ENCODE peak calls at places on chromosomes 1 and 21, in eight cellular contexts. T is lower lobe of right lung, M is esophagus squamous epithelium, S is cardiac fibroblast, W is astrocyte, Q is tibial artery, C is GM23338, V is AG09309. I is an unnamed sample.

GRCh38 chr1:178093958-178094751 is at the start of gene RASAL2:
- DNase-seq in T (peak; percentile 77), M (no peak), S (peak; percentile 75), W (peak; percentile 34), Q (peak; percentile 83), C (peak; percentile 90), V (no peak), I (peak; percentile 59)

GRCh38 chr1:200925821-200926220 is 31.1 kb downstream of the INAVA start:
- DNase-seq in T (no peak), M (no peak), S (peak; percentile 27), W (peak; percentile 40), Q (no peak), C (no peak), V (no peak), I (peak; percentile 39)

GRCh38 chr1:201016211-201016651 is 7.3 kb downstream of the KIF21B start:
- DNase-seq in T (peak; percentile 48), M (no peak), S (peak; percentile 40), W (peak; percentile 29), Q (no peak), C (no peak), V (no peak), I (peak; percentile 45)

GRCh38 chr1:71796044-71796443 is 486.3 kb downstream of the NEGR1 start:
- DNase-seq in T (no peak), M (no peak), S (no peak), W (no peak), Q (no peak), C (peak; percentile 13), V (no peak), I (no peak)

GRCh38 chr1:184494929-184495328 is 108.1 kb downstream of the C1orf21 start:
- DNase-seq in T (no peak), M (no peak), S (no peak), W (no peak), Q (no peak), C (no peak), V (no peak), I (no peak)

GRCh38 chr1:155008015-155008941 is 5.7 kb downstream of the ZBTB7B start:
- DNase-seq in T (no peak), M (no peak), S (no peak), W (no peak), Q (no peak), C (peak; percentile 56), V (no peak), I (no peak)

GRCh38 chr1:46315669-46316403 is 12.3 kb downstream of the UQCRH start:
- DNase-seq in T (no peak), M (no peak), S (no peak), W (peak; percentile 52), Q (no peak), C (no peak), V (no peak), I (peak; percentile 46)

GRCh38 chr1:117537291-117537920 is 68.4 kb upstream of the TENT5C start:
- DNase-seq in T (peak; percentile 83), M (no peak), S (no peak), W (no peak), Q (no peak), C (peak; percentile 75), V (no peak), I (no peak)

GRCh38 chr1:23779826-23780371 is 1.7 kb downstream of the PITHD1 start:
- DNase-seq in T (no peak), M (no peak), S (no peak), W (peak; percentile 63), Q (no peak), C (no peak), V (no peak), I (peak; percentile 66)
- H3K4me3 ChIP-seq in T (no peak overlapping the region), M (no peak overlapping the region), S (no peak overlapping the region), W (peak overlapping the region; percentile 90), Q (no peak overlapping the region), C (peak overlapping the region; percentile 97), V (no peak overlapping the region), I (no peak overlapping the region)

GRCh38 chr1:245156736-245157505 is 2.1 kb downstream of the KIF26B start:
- DNase-seq in T (no peak), M (no peak), S (peak; percentile 42), W (peak; percentile 52), Q (no peak), C (peak; percentile 58), V (no peak), I (peak; percentile 64)
- TF ChIP-seq CTCF in T (no peak), M (no peak), S (no peak), W (no peak), Q (no peak), C (no peak), V (no peak), I (no peak)

GRCh38 chr1:99180343-99180808 is 83.9 kb upstream of the PLPPR4 start:
- DNase-seq in T (no peak), M (peak; percentile 7), S (peak; percentile 88), W (peak; percentile 67), Q (peak; percentile 67), C (peak; percentile 89), V (peak; percentile 35), I (peak; percentile 86)
- H3K4me3 ChIP-seq in T (no peak overlapping the region), M (no peak overlapping the region), S (no peak overlapping the region), W (no peak overlapping the region), Q (no peak overlapping the region), C (no peak overlapping the region), V (no peak overlapping the region), I (no peak overlapping the region)

GRCh38 chr1:27891196-27891889 is 19.0 kb downstream of the THEMIS2 start:
- DNase-seq in T (no peak), M (no peak), S (no peak), W (no peak), Q (no peak), C (no peak), V (no peak), I (no peak)
- TF ChIP-seq CTCF in T (peak; percentile 27), M (peak; percentile 7), S (no peak), W (no peak), Q (peak; percentile 20), C (no peak), V (no peak), I (no peak)

DNA sequence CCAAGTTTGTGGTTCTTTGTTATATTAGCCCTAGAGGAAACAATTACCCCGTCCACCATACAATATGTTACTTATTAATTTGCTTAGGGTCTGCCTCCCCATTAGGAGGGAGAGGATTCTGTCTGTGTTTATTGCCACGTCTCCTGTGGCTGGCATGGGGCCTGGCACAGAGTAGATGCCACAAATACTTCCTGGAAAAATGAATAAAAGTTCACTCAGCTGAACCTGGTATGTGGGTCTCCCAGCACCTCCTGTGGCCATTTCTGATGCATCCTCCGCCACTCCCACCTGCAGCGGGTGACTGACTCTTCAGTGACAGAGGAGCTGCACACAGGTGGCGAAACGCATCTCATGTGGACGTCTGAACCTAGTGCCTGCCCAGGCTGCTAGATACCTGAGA is 112.7 kb downstream of the CLIC6 start:
- DNase-seq in T (no peak), M (no peak), S (no peak), W (no peak), Q (no peak), C (no peak), V (no peak), I (no peak)
- H3K4me3 ChIP-seq in T (no peak overlapping the region), M (no peak overlapping the region), S (no peak overlapping the region), W (no peak overlapping the region), Q (no peak overlapping the region), C (no peak overlapping the region), V (no peak overlapping the region), I (no peak overlapping the region)

DNA sequence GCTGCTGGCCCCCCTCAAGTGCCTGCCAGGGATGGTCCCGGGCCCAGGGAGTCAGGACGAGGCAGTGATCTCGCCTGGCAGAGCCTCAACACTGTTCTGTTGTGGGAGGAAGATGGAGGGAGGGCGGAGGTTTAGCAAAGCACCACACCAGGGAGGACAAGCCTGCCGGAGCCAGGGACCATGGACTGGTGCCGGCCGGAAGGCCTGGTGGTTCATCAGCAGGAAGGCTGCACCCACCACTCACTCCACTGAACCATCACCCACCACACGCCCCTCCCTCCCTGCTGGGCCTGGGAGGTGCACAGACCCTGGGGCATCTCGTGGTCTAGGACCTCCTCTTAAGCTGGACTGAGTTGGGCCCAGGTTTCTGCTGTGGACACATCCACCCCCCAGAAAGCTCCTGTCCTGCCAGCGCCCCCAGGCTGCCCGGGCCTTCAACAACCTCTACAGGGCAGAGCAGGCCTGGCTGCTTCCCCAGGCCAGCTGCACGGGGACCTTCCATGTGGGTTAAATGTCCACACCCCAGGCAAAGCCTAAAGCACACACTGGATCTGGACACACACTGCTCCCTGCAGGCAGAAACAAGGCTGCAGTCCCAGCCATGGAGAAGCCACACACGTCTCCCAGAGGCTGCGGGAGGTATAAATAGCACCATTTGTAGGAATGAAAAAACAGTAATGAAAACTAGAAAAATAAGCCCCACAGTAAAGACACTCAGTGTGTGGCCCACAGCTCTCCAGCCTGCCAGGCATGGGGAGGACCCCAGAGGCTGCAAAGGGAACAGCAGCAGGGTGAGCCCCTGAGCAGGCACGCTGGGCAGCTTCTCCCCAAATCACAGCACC is 10.4 kb upstream of the TMEM240 start:
- DNase-seq in T (no peak), M (no peak), S (peak; percentile 56), W (no peak), Q (no peak), C (peak; percentile 68), V (no peak), I (peak; percentile 85)
- TF ChIP-seq CTCF in T (no peak), M (peak; percentile 22), S (peak; percentile 49), W (peak; percentile 52), Q (peak; percentile 21), C (peak; percentile 41), V (peak; percentile 48), I (peak; percentile 82)

I was measured in choroid plexus epithelial cell.